ENCODE peak calls at places on chromosome 17, in five cellular contexts. O is right atrium auricular region, C is GM23338, K is stomach, U is left ventricle myocardium inferior. V is an unnamed sample. For H3K4me1, the result is how much of the 10 kb centered on the place peaks cover.

GRCh38 chr17:73343739-73344454 is 32.1 kb upstream of the CDC42EP4 start:
- DNase-seq in O (no peak), C (no peak), K (no peak), U (no peak), V (no peak)

GRCh38 chr17:69415431-69415830 is 934 bp downstream of the MAP2K6 start:
- DNase-seq in O (no peak), C (no peak), K (no peak), U (no peak), V (no peak)

GRCh38 chr17:6862822-6863221 is 31.3 kb upstream of the TEKT1 start:
- DNase-seq in O (no peak), C (no peak), K (no peak), U (no peak), V (no peak)

GRCh38 chr17:62618647-62619412 is 8.6 kb upstream of the MRC2 start:
- DNase-seq in O (no peak), C (no peak), K (no peak), U (no peak), V (no peak)

GRCh38 chr17:29059281-29059680 is 16.3 kb downstream of the PIPOX start:
- DNase-seq in O (no peak), C (no peak), K (no peak), U (no peak), V (peak)

GRCh38 chr17:50661348-50661747 is 26.7 kb downstream of the ABCC3 start:
- DNase-seq in O (no peak), C (no peak), K (no peak), U (no peak), V (no peak)

GRCh38 chr17:71494045-71494444 is 626.8 kb upstream of the SOX9 start:
- DNase-seq in O (no peak), C (no peak), K (no peak), U (no peak), V (no peak)

GRCh38 chr17:16439867-16440351 is 24.5 kb downstream of the TRPV2 start:
- DNase-seq in O (no peak), C (no peak), K (no peak), U (no peak), V (peak)

GRCh38 chr17:59872351-59872750 is 20.4 kb downstream of the TUBD1 start:
- DNase-seq in O (no peak), C (no peak), K (no peak), U (no peak), V (no peak)

GRCh38 chr17:38418069-38418692 is 10.1 kb upstream of the ARHGAP23 start:
- DNase-seq in O (no peak), C (no peak), K (no peak), U (no peak), V (no peak)

GRCh38 chr17:11278186-11278983 is 37.4 kb downstream of the SHISA6 start:
- DNase-seq in O (no peak), C (no peak), K (peak), U (no peak), V (no peak)

GRCh38 chr17:75776399-75777242 is 8.0 kb upstream of the UNK start:
- DNase-seq in O (no peak), C (no peak), K (no peak), U (no peak), V (peak)

GRCh38 chr17:15081008-15081407 is 184.1 kb downstream of the PMP22 start:
- DNase-seq in O (no peak), C (peak), K (no peak), U (no peak), V (no peak)

GRCh38 chr17:27489045-27489715 is 32.9 kb downstream of the KSR1 start:
- DNase-seq in O (peak), C (no peak), K (peak), U (peak), V (peak)

GRCh38 chr17:29060475-29060874 is 17.5 kb downstream of the PIPOX start:
- DNase-seq in O (no peak), C (no peak), K (no peak), U (no peak), V (no peak)

GRCh38 chr17:5418858-5419355 is 555 bp downstream of the NUP88 start:
- DNase-seq in O (no peak), C (peak), K (peak), U (no peak), V (peak)

GRCh38 chr17:80248001-80248893 is 12.4 kb upstream of the RNF213 start:
- DNase-seq in O (no peak), C (no peak), K (no peak), U (no peak), V (no peak)

GRCh38 chr17:29154516-29155234 is 25.5 kb downstream of the MYO18A start:
- DNase-seq in O (no peak), C (no peak), K (peak), U (peak), V (peak)

GRCh38 chr17:1036171-1036844 is 39.4 kb downstream of the TIMM22 start:
- DNase-seq in O (no peak), C (no peak), K (no peak), U (no peak), V (no peak)

GRCh38 chr17:6574689-6575595 is 18.6 kb upstream of the PITPNM3 start:
- DNase-seq in O (no peak), C (no peak), K (peak), U (peak), V (no peak)

GRCh38 chr17:55587608-55588139 is 76.4 kb upstream of the SMIM36 start:
- DNase-seq in O (peak), C (no peak), K (no peak), U (peak), V (no peak)

GRCh38 chr17:15405016-15405415 is 62.4 kb downstream of the CDRT4 start:
- DNase-seq in O (no peak), C (no peak), K (no peak), U (no peak), V (peak)

GRCh38 chr17:14541714-14542113 is 240.8 kb downstream of the HS3ST3B1 start:
- DNase-seq in O (no peak), C (no peak), K (no peak), U (no peak), V (no peak)

GRCh38 chr17:28738680-28739384 is 5.0 kb upstream of the TRAF4 start:
- DNase-seq in O (no peak), C (no peak), K (no peak), U (no peak), V (no peak)

GRCh38 chr17:68355093-68355492 is 63.8 kb downstream of the ARSG start:
- DNase-seq in O (no peak), C (no peak), K (no peak), U (no peak), V (no peak)

GRCh38 chr17:69414408-69415274 is at the start of gene MAP2K6:
- DNase-seq in O (peak), C (peak), K (peak), U (peak), V (peak)

GRCh38 chr17:78723001-78723796 is 58.9 kb downstream of the CYTH1 start:
- DNase-seq in O (no peak), C (peak), K (no peak), U (peak), V (no peak)
- H3K4me1 ChIP-seq in O (half or more), C (half or more), K (half or more), U (half or more), V (under half)

DNA sequence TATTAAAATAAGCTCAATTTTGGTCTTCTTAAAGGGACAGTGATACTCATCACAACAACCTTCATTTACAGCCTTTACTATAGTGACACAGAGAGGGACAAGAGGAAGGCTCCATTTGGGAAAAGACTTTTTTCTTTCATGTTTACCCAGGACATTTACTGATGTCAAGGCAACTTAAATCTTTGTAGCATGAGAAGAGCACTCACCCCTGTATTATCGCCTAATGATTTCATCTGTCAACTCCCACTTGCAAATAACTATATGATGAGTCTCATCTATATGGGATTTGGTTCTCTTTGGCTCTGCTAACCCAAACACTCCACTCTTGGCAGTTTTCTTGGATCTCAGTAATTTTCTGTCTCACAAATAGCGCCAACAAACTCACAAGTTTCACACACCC is 24.1 kb downstream of the BLMH start:
- DNase-seq in O (no peak), C (no peak), K (no peak), U (no peak), V (no peak)
- H3K27ac ChIP-seq in O (no peak), C (no peak), K (no peak), U (no peak), V (no peak)

GRCh38 chr17:44111777-44112176 is 11.7 kb downstream of the HDAC5 start:
- DNase-seq in O (no peak), C (no peak), K (no peak), U (no peak), V (no peak)
- H3K4me1 ChIP-seq in O (half or more), C (under half), K (half or more), U (half or more), V (under half)

GRCh38 chr17:57456622-57457021 is 200.3 kb downstream of the MSI2 start:
- DNase-seq in O (no peak), C (no peak), K (no peak), U (no peak), V (no peak)

GRCh38 chr17:57453841-57454240 is 197.5 kb downstream of the MSI2 start:
- DNase-seq in O (no peak), C (no peak), K (no peak), U (no peak), V (no peak)

GRCh38 chr17:57457188-57457587 is 200.9 kb downstream of the MSI2 start:
- DNase-seq in O (no peak), C (no peak), K (no peak), U (no peak), V (no peak)

GRCh38 chr17:57455063-57455914 is 199.0 kb downstream of the MSI2 start:
- DNase-seq in O (no peak), C (no peak), K (no peak), U (no peak), V (peak)

DNA sequence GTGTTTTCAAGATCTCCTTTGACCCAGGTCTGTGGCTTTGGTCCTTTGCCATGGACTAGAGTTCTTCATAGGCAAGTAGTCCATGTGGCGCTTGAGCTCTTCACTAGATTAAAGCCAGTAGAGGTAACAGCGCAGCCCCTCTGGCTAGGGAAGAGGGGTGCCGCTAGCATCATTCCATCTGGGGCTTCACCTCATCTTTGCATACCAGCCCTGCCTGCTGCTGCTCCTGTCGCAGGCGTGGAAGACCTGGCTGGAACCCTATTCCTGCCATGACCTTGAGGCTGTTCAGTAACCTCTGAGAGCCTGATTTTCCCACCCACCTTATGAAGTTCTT is 198.4 kb downstream of the MSI2 start:
- DNase-seq in O (no peak), C (no peak), K (no peak), U (no peak), V (no peak)
- H3K27ac ChIP-seq in O (no peak), C (no peak), K (no peak), U (peak), V (peak)

DNA sequence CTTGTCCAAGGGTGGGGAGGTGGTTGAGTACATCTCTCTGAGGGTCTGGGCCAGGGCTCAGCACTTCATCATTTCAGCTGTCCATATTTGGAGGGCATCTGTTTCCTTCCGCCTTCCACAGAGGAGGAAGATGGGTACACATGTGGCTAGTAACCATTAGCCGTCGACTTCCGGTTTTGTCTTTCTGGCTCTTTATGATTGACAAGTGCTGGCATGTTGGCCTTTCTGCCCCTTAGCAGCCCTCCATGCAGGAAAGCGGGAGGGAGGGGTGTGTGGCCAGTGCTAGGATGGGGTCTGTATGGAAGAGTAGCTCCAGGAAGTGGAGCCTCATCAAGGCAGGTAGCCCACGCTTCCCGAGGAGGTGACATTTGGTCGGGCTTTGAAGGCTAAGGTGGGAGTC is 69.6 kb downstream of the RAI1 start:
- DNase-seq in O (no peak), C (no peak), K (no peak), U (no peak), V (peak)
- H3K4me1 ChIP-seq in O (half or more), C (under half), K (half or more), U (half or more), V (under half)

GRCh38 chr17:42373896-42374295 is 14.3 kb downstream of the STAT3 start:
- DNase-seq in O (no peak), C (no peak), K (no peak), U (no peak), V (no peak)
- H3K27ac ChIP-seq in O (peak), C (no peak), K (no peak), U (peak), V (no peak)

GRCh38 chr17:2089021-2089422 is 34.1 kb downstream of the HIC1 start:
- DNase-seq in O (no peak), C (no peak), K (no peak), U (no peak), V (no peak)
- H3K4me1 ChIP-seq in O (half or more), C (under half), K (half or more), U (half or more), V (under half)

GRCh38 chr17:53680745-53681144 is 142.0 kb upstream of the KIF2B start:
- DNase-seq in O (no peak), C (no peak), K (no peak), U (no peak), V (no peak)
- H3K27ac ChIP-seq in O (no peak), C (no peak), K (no peak), U (no peak), V (no peak)

DNA sequence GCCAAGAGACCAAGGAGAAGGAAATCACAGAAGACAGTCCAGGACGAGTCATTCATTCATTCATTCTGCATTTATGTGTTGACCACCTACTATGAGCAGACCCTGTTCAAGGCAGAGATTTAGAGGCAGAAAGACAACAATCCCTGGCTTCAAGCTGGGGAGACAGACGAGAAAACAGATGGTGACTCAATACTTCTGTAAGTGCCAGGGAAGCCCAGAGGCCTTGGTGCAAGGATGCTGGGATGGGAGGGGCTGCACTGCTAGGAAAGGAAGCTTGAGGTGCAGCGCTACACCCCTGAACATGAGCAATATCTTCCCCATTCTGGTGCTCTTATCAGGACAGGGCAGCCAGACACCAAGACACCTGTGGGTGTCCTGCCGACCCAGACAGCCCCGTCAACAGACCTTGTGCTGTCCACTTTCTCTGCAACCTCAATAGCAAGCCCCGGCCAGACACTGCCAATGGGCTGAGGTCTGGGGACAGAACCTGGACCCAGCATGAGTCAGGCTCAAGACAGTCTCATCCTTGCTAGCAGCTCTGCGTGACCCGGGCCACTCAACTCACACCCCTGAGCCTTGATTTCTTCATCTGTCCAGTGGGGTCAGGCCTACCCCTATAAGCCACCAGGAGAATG is 163.5 kb downstream of the COPRS start:
- DNase-seq in O (peak), C (no peak), K (no peak), U (no peak), V (no peak)
- H3K4me1 ChIP-seq in O (half or more), C (under half), K (under half), U (half or more), V (under half)

GRCh38 chr17:66466421-66466820 is 164.0 kb downstream of the PRKCA start:
- DNase-seq in O (no peak), C (no peak), K (no peak), U (no peak), V (no peak)
- H3K27ac ChIP-seq in O (no peak), C (no peak), K (peak), U (no peak), V (peak)

V was measured in small intestine.